ENCODE peak calls at places on chromosomes 12 and 14, in four cellular contexts. R, B, I and N are unnamed samples.
A peak's percentile ranks its signal among the peaks of the same experiment; 100 is the strongest.

GRCh38 chr12:15982071-15982470 is 70.9 kb downstream of the DERA start:
- DNase-seq in B (no peak), I (no peak), R (peak; percentile 58), N (no peak)

GRCh38 chr12:12992418-12993175 is 7.5 kb downstream of the HEBP1 start:
- DNase-seq in R (peak; percentile 90), B (no peak), I (no peak), N (no peak)

GRCh38 chr12:84497819-84498218 is 414.8 kb downstream of the SLC6A15 start:
- DNase-seq in R (no peak), B (peak; percentile 18), I (no peak), N (no peak)

GRCh38 chr12:104615048-104615561 is 158.4 kb downstream of the CHST11 start:
- DNase-seq in B (no peak), R (no peak), I (no peak), N (peak; percentile 17)

GRCh38 chr12:14247166-14247565 is 118.3 kb upstream of the ATF7IP start:
- DNase-seq in B (no peak), I (no peak), R (no peak), N (no peak)

GRCh38 chr14:24310666-24311604 is at the start of gene LTB4R:
- DNase-seq in I (peak; percentile 47), B (peak; percentile 72), R (peak; percentile 77), N (no peak)

GRCh38 chr12:124713436-124714082 is 146.1 kb upstream of the NCOR2 start:
- DNase-seq in R (peak; percentile 71), B (peak; percentile 84), I (peak; percentile 50), N (no peak)

GRCh38 chr12:113142173-113142885 is 6.8 kb upstream of the RASAL1 start:
- DNase-seq in R (no peak), B (peak; percentile 39), I (no peak), N (peak; percentile 1)

GRCh38 chr12:96534339-96534738 is 45.0 kb downstream of the CFAP54 start:
- DNase-seq in B (no peak), R (no peak), I (no peak), N (no peak)

GRCh38 chr12:92036771-92037453 is 108.7 kb downstream of the BTG1 start:
- DNase-seq in R (no peak), B (no peak), I (no peak), N (no peak)

GRCh38 chr14:69665596-69665995 is 54.2 kb downstream of the SUSD6 start:
- DNase-seq in I (no peak), R (no peak), B (no peak), N (no peak)

GRCh38 chr12:63085120-63085519 is 65.9 kb downstream of the AVPR1A start:
- DNase-seq in R (no peak), I (no peak), B (no peak), N (no peak)

GRCh38 chr12:57046947-57047890 is 2.7 kb downstream of the MYO1A start:
- DNase-seq in I (peak; percentile 46), B (peak; percentile 66), R (no peak), N (no peak)